ENCODE peak calls at places on chromosomes 12 and 14, in four cellular contexts. T is K562, A is GM12891, S is GM12878. R is an unnamed sample.

GRCh38 chr12:104370989-104371870 is 67.7 kb downstream of the EID3 start:
- DNase-seq in T (no peak), A (no peak), S (no peak), R (no peak)

GRCh38 chr12:111435661-111436201 is 30.0 kb downstream of the SH2B3 start:
- DNase-seq in T (no peak), A (no peak), S (no peak), R (no peak)

GRCh38 chr12:68743416-68743815 is 2.6 kb upstream of the SLC35E3 start:
- DNase-seq in T (no peak), A (no peak), S (no peak), R (no peak)

GRCh38 chr12:10607885-10608458 is 5.4 kb downstream of the MAGOHB start:
- DNase-seq in T (no peak), A (no peak), S (no peak), R (no peak)

GRCh38 chr14:66359500-66359899 is 126.7 kb upstream of the CCDC196 start:
- DNase-seq in T (peak; percentile 7), A (peak; percentile 12), S (peak; percentile 15), R (no peak)

GRCh38 chr12:89919241-89919906 is 210.7 kb upstream of the ATP2B1 start:
- DNase-seq in T (no peak), A (no peak), S (no peak), R (no peak)

GRCh38 chr14:71621276-71621675 is 311.0 kb upstream of the RGS6 start:
- DNase-seq in T (no peak), A (no peak), S (no peak), R (no peak)

GRCh38 chr14:80202888-80203562 is 8.3 kb downstream of the DIO2 start:
- DNase-seq in T (peak; percentile 7), A (peak; percentile 7), S (no peak), R (peak; percentile 7)

GRCh38 chr12:78146365-78146772 is 315.7 kb downstream of the NAV3 start:
- DNase-seq in T (peak; percentile 15), A (no peak), S (no peak), R (no peak)

GRCh38 chr14:69093551-69094421 is 59.1 kb downstream of the DCAF5 start:
- DNase-seq in T (no peak), A (no peak), S (no peak), R (no peak)

GRCh38 chr12:6266431-6267006 is 44.0 kb upstream of the PLEKHG6 start:
- DNase-seq in T (no peak), A (no peak), S (no peak), R (no peak)

GRCh38 chr14:77862154-77862783 is 62.4 kb downstream of the ADCK1 start:
- DNase-seq in T (peak; percentile 78), A (peak; percentile 74), S (peak; percentile 12), R (no peak)

GRCh38 chr12:77645966-77646598 is 184.6 kb upstream of the NAV3 start:
- DNase-seq in T (no peak), A (no peak), S (no peak), R (no peak)

GRCh38 chr14:23245282-23245681 is 7.5 kb downstream of the RNF212B start:
- DNase-seq in T (no peak), A (no peak), S (no peak), R (no peak)

GRCh38 chr12:133203344-133204263 is 22.3 kb downstream of the ZNF268 start:
- DNase-seq in T (no peak), A (no peak), S (no peak), R (no peak)

GRCh38 chr12:90261283-90261682 is 552.6 kb upstream of the ATP2B1 start:
- DNase-seq in T (no peak), A (no peak), S (no peak), R (no peak)

GRCh38 chr12:63869656-63870055 is 25.2 kb downstream of the SRGAP1 start:
- DNase-seq in T (no peak), A (no peak), S (no peak), R (no peak)

GRCh38 chr12:46410495-46410894 is 37.9 kb upstream of the SLC38A2 start:
- DNase-seq in T (no peak), A (no peak), S (no peak), R (no peak)

GRCh38 chr12:112518336-112518735 is 99.6 kb downstream of the PTPN11 start:
- DNase-seq in T (no peak), A (no peak), S (no peak), R (no peak)

GRCh38 chr12:3988519-3989217 is 115.5 kb upstream of the PARP11 start:
- DNase-seq in T (no peak), A (peak; percentile 31), S (peak; percentile 36), R (no peak)

GRCh38 chr12:51323317-51323960 is 535 bp downstream of the BIN2 start:
- DNase-seq in T (no peak), A (no peak), S (no peak), R (no peak)

GRCh38 chr12:7797698-7798398 is 8.6 kb downstream of the NANOG start:
- DNase-seq in T (no peak), A (no peak), S (no peak), R (no peak)

GRCh38 chr12:15996254-15996653 is 85.1 kb downstream of the DERA start:
- DNase-seq in T (no peak), A (no peak), S (no peak), R (no peak)

GRCh38 chr14:94685166-94685581 is 73.0 kb downstream of the SERPINA3 start:
- DNase-seq in T (no peak), A (no peak), S (no peak), R (no peak)

GRCh38 chr12:124771462-124772361 is 92.0 kb downstream of the SCARB1 start:
- DNase-seq in T (peak; percentile 85), A (peak; percentile 63), S (peak; percentile 51), R (peak; percentile 72)

GRCh38 chr12:75735853-75736252 is 224.4 kb upstream of the KRR1 start:
- DNase-seq in T (no peak), A (no peak), S (no peak), R (no peak)

GRCh38 chr14:100714205-100714781 is 12.4 kb upstream of the DLK1 start:
- DNase-seq in T (peak; percentile 44), A (no peak), S (no peak), R (no peak)

GRCh38 chr14:63486729-63487128 is 56.4 kb downstream of the PPP2R5E start:
- DNase-seq in T (no peak), A (no peak), S (no peak), R (no peak)

GRCh38 chr12:52060498-52061177 is 9.1 kb upstream of the ATG101 start:
- DNase-seq in T (no peak), A (no peak), S (no peak), R (no peak)

GRCh38 chr12:109635717-109636116 is 62.1 kb downstream of the MVK start:
- DNase-seq in T (no peak), A (no peak), S (no peak), R (no peak)

GRCh38 chr12:120139958-120140357 is 23.4 kb upstream of the RAB35 start:
- DNase-seq in T (no peak), A (no peak), S (no peak), R (no peak)

GRCh38 chr12:58893421-58893986 is 26.8 kb downstream of the LRIG3 start:
- DNase-seq in T (no peak), A (no peak), S (no peak), R (no peak)

GRCh38 chr14:36585100-36585499 is 2.7 kb upstream of the NKX2-8 start:
- DNase-seq in T (no peak), A (no peak), S (no peak), R (no peak)

GRCh38 chr12:104342635-104343249 is 39.2 kb downstream of the EID3 start:
- DNase-seq in T (no peak), A (no peak), S (no peak), R (no peak)

DNA sequence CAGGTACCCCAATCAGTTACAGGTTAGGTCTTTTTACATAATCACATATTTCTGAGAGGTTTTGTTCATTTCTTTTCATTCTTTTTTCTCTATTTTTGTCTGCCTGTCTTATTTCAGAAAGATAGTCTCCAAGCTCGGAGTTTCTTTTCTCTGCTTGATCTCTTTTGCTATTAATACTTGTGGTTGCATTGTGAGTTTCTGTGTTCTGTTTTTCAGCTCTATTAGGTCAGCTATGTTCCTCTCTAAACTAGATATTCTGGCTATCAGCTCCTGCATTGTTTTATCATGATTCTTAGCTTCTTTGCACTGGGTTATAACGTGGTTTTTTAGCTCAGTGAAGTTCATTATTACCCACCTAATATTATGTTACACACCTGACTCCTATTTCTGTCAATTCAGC is 914.1 kb downstream of the TRHDE start:
- DNase-seq in T (no peak), A (no peak), S (no peak), R (no peak)
- TF ChIP-seq SPI1 in T (no peak), A (no peak), S (no peak), R (no peak)

GRCh38 chr12:125776212-125776611 is 711.0 kb downstream of the AACS start:
- DNase-seq in T (no peak), A (no peak), S (no peak), R (no peak)

GRCh38 chr12:125772403-125772802 is 707.2 kb downstream of the AACS start:
- DNase-seq in T (no peak), A (no peak), S (no peak), R (no peak)

GRCh38 chr12:125775507-125775906 is 710.3 kb downstream of the AACS start:
- DNase-seq in T (no peak), A (no peak), S (no peak), R (no peak)

DNA sequence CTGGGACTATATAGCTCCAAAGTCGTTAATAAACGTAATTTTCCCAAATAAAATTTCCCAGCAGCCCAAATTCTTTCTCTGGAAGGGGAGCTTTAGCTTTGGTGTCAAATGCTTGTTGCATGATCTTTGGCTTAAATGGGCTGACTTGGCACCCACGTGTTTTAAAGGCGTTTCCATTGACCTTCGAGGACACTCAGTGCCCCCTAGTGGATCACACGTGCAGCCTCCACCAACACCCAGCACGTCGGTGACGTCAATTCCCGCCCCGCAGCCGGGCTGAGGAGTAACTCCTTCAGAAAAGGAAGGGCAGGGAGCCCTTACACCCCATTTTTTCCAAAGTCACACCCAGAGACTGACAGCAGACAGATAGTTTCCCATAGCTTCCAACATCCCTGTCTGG is 707.8 kb downstream of the AACS start:
- DNase-seq in T (peak; percentile 52), A (no peak), S (no peak), R (peak; percentile 40)
- TF ChIP-seq SPI1 in T (no peak), A (no peak), S (no peak), R (no peak)

GRCh38 chr12:113831016-113831415 is 135.1 kb downstream of the RBM19 start:
- DNase-seq in T (no peak), A (no peak), S (no peak), R (no peak)
- TF ChIP-seq SPI1 in T (no peak), A (no peak), S (no peak), R (no peak)

GRCh38 chr12:53659011-53659551 is 16.8 kb downstream of the ATP5MC2 start:
- DNase-seq in T (no peak), A (no peak), S (no peak), R (no peak)

GRCh38 chr12:53657041-53657440 is 18.8 kb downstream of the ATP5MC2 start:
- DNase-seq in T (no peak), A (no peak), S (no peak), R (no peak)

GRCh38 chr12:53664191-53664590 is 11.7 kb downstream of the ATP5MC2 start:
- DNase-seq in T (no peak), A (no peak), S (no peak), R (no peak)

GRCh38 chr12:53659609-53660008 is 16.3 kb downstream of the ATP5MC2 start:
- DNase-seq in T (no peak), A (no peak), S (peak; percentile 8), R (no peak)

DNA sequence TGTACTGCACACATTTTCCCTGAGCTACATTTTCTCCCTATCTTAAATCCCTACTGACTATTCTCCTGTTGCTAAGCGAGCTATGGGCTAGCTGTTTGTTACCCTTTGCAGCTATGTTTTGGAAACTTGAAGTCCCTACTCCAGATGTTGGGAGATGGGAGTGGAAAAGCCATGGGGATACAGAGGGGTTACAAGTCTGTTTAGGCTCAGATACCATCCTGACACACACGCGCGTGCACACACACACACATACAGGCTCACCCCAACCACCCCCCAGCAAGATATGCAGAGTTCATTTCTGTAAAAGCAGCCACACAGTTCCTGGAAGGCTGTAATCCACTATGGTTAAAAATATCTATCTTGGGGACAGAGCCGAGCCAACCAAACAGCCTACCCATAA is 15.8 kb downstream of the ATP5MC2 start:
- DNase-seq in T (no peak), A (no peak), S (no peak), R (no peak)
- TF ChIP-seq SPI1 in T (no peak), A (no peak), S (no peak), R (no peak)

R was measured in HL-60.